ENCODE peak calls at places on chromosomes 3 and 15, in eight cellular contexts. G is fibroblast of lung, R is fibroblast of pulmonary artery, P is A549, J is ascending aorta, Y is left ventricle myocardium inferior, K is NT2/D1, T is tibial artery. Z is an unnamed sample.

GRCh38 chr3:146326875-146327543 is 76.1 kb upstream of the PLSCR4 start:
- DNase-seq in G (peak), R (peak), P (peak), J (peak), Y (no peak), K (peak), T (no peak), Z (no peak)

GRCh38 chr3:106578911-106579310 is 710.1 kb upstream of the CBLB start:
- DNase-seq in G (no peak), R (no peak), P (no peak), J (no peak), Y (no peak), K (no peak), T (no peak), Z (no peak)

GRCh38 chr3:56868706-56869105 is 67.0 kb upstream of the ARHGEF3 start:
- DNase-seq in G (no peak), R (no peak), P (no peak), J (no peak), Y (no peak), K (no peak), T (no peak), Z (no peak)

GRCh38 chr3:171564723-171565122 is 104.5 kb upstream of the TNIK start:
- DNase-seq in G (no peak), R (no peak), P (no peak), J (no peak), Y (no peak), K (no peak), T (no peak), Z (no peak)

GRCh38 chr3:158379517-158379916 is 191.5 kb upstream of the MLF1 start:
- DNase-seq in G (no peak), R (no peak), P (no peak), J (no peak), Y (no peak), K (no peak), T (no peak), Z (no peak)

GRCh38 chr15:82641129-82641798 is 5.9 kb downstream of the CPEB1 start:
- DNase-seq in G (no peak), R (no peak), P (no peak), J (no peak), Y (no peak), K (no peak), T (no peak), Z (no peak)

GRCh38 chr15:69114231-69114937 is 46.1 kb upstream of the GLCE start:
- DNase-seq in G (no peak), R (no peak), P (no peak), J (no peak), Y (no peak), K (no peak), T (no peak), Z (no peak)

GRCh38 chr15:73578036-73578435 is 55.2 kb downstream of the NPTN start:
- DNase-seq in G (no peak), R (no peak), P (no peak), J (no peak), Y (no peak), K (no peak), T (no peak), Z (no peak)

GRCh38 chr3:183491923-183492848 is 63.3 kb downstream of the KLHL6 start:
- DNase-seq in G (no peak), R (no peak), P (no peak), J (peak), Y (no peak), K (no peak), T (no peak), Z (no peak)

GRCh38 chr3:183490211-183490601 is 61.8 kb upstream of the MCF2L2 start:
- DNase-seq in G (no peak), R (no peak), P (no peak), J (peak), Y (no peak), K (no peak), T (no peak), Z (no peak)

GRCh38 chr3:183490653-183491052 is 62.2 kb upstream of the MCF2L2 start:
- DNase-seq in G (peak), R (peak), P (no peak), J (peak), Y (no peak), K (peak), T (no peak), Z (no peak)

GRCh38 chr3:183492849-183493179 is 62.7 kb downstream of the KLHL6 start:
- DNase-seq in G (peak), R (no peak), P (no peak), J (no peak), Y (no peak), K (no peak), T (no peak), Z (no peak)

DNA sequence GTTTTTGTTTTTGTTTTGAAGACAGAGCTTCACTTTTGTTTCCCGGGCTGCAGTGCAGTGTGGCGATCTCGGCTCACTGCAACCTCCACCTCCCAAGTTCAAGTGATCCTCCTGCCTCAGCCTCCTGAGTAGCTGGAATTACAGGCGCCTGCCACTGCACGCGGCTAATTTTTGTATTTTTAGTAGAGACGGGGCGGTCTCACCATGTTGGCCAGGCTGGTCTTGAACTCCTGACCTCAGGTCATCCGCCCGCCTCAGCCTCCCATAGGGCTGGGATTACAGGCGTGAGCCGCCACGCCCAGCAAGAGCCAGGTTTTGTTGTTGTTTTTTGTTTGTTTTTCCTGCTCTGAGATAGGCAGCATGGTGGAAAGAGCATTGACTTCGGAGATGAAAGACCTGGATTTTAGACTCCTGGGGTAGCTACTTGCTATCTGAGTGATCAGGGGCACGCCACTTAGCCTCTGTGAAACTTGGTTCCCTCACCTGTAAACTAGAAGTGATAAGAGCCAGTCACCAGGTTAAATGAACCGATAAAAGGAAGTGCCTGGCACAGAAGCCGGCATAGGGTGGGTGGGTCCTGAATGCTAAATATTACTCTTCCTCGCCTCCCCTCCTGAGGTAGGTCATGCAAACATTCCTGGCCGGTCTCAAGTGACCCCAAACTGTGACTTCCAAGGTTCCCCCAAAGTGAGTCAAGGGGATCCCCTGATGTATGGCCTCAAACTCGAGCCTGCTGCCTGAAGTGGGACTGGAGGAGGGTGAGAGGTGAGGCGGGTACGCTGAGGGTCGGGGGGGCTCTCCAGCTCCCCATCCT is 62.9 kb upstream of the MCF2L2 start:
- DNase-seq in G (no peak), R (no peak), P (no peak), J (peak), Y (no peak), K (no peak), T (no peak), Z (no peak)
- H3K4me3 ChIP-seq in G (no peak), R (no peak), P (no peak), J (no peak), Y (no peak), K (no peak), T (no peak), Z (no peak)

GRCh38 chr3:59064728-59065127 is 14.9 kb upstream of the CFAP20DC start:
- DNase-seq in G (no peak), R (no peak), P (no peak), J (no peak), Y (no peak), K (no peak), T (no peak), Z (no peak)
- H3K4me3 ChIP-seq in G (no peak), R (no peak), P (no peak), J (no peak), Y (no peak), K (no peak), T (no peak), Z (no peak)

GRCh38 chr3:32819086-32819450 is 1.3 kb downstream of the TRIM71 start:
- DNase-seq in G (no peak), R (no peak), P (no peak), J (no peak), Y (no peak), K (no peak), T (no peak), Z (no peak)
- H3K4me3 ChIP-seq in G (no peak), R (no peak), P (no peak), J (peak), Y (peak), K (peak), T (no peak), Z (no peak)

GRCh38 chr3:186367631-186368030 is 5.6 kb upstream of the DGKG start:
- DNase-seq in G (no peak), R (no peak), P (no peak), J (no peak), Y (no peak), K (no peak), T (no peak), Z (no peak)

GRCh38 chr3:186368164-186368563 is 6.1 kb upstream of the DGKG start:
- DNase-seq in G (no peak), R (no peak), P (no peak), J (no peak), Y (no peak), K (no peak), T (no peak), Z (no peak)

GRCh38 chr3:186366206-186366605 is 4.2 kb upstream of the DGKG start:
- DNase-seq in G (no peak), R (no peak), P (no peak), J (no peak), Y (peak), K (no peak), T (no peak), Z (no peak)

GRCh38 chr3:186362988-186363387 is 954 bp upstream of the DGKG start:
- DNase-seq in G (peak), R (no peak), P (no peak), J (peak), Y (no peak), K (no peak), T (no peak), Z (no peak)

DNA sequence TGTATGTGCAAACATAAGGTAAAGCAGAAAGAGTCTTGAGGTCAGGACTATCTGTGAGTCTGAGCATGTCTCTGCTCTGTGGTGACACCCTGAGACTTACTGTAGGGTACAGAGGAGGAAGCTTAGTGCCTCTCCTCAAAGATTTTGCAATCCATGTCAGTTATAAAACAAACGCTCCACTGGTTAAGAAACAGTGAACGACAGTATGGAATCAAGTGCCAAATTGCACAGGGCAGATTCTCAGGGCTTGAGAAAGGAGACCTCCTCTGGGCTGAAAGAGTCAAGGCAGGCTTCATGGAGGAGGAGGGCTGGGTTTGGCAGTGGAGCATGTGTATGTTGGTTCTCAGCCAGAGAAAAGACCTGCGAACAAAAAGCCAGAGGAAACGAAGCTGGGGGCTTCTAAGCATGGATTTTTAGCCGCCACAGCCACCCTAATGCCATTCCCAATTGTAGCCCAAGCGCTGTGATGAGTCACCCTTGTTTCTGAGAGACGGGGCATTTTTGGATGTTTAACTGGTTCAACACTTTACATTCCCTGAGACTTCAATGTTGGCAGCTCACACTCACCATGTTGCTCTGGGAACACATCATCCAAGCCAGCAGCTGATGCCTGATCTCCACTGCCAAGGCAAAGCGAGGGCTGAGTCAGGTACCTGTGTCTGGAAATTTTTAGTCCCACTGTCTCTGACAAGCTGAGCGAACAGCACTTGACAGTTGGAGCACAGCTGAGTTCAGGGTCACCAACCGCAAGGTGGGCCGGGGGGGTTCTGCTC is 3.4 kb upstream of the DGKG start:
- DNase-seq in G (peak), R (no peak), P (no peak), J (peak), Y (peak), K (no peak), T (peak), Z (no peak)
- H3K4me3 ChIP-seq in G (no peak), R (no peak), P (no peak), J (no peak), Y (peak), K (no peak), T (no peak), Z (no peak)

GRCh38 chr3:174438501-174439156 is 420.5 kb upstream of the NAALADL2 start:
- DNase-seq in G (peak), R (peak), P (no peak), J (no peak), Y (no peak), K (no peak), T (no peak), Z (no peak)
- H3K4me3 ChIP-seq in G (peak), R (peak), P (no peak), J (no peak), Y (peak), K (no peak), T (no peak), Z (peak)

DNA sequence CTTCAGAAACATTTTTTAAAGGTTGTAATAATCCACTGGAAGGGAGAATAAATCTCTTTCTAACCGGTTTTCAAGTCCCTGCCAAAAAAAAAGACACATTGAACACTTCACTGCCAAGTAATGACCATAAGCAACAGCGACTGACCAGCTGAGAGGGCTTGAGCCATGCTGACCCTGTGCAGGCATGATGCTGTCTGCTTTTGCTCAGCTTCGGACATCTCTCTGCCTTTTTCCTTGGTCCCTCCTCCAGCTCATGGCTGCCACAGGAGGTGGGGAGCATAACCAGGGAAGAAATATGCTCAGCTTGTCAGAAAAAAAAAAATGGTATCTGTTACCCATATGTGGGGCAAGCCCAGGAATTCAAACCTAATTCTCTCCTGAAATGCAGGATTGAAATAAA is 1.5 kb downstream of the IGSF10 start:
- DNase-seq in G (no peak), R (no peak), P (no peak), J (no peak), Y (no peak), K (no peak), T (no peak), Z (no peak)
- H3K4me3 ChIP-seq in G (no peak), R (no peak), P (no peak), J (no peak), Y (peak), K (no peak), T (no peak), Z (no peak)

GRCh38 chr15:25848769-25849430 is 14.2 kb downstream of the ATP10A start:
- DNase-seq in G (no peak), R (no peak), P (no peak), J (no peak), Y (no peak), K (peak), T (no peak), Z (no peak)
- H3K4me3 ChIP-seq in G (no peak), R (no peak), P (no peak), J (peak), Y (peak), K (no peak), T (peak), Z (peak)

DNA sequence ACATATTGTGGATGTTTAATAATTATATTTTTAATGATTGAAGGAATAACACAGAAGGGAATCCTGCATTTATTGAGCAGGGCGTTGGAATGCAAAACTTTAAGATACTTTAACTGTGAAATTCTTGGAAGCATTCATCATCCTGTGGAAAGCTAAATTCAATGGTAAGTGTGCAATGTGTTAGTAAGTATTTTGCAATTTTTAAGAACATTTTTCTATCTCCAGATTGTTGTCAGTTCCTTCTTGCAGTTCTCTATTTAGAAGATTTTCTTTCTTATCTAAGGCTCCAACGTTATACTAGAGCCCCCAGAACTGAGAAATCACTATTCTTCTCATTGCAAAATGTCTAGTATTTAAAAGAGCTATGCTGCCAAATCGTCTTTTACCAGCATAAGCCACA is 132.2 kb upstream of the TSC22D2 start:
- DNase-seq in G (peak), R (peak), P (no peak), J (no peak), Y (no peak), K (no peak), T (no peak), Z (no peak)
- H3K4me3 ChIP-seq in G (no peak), R (no peak), P (no peak), J (no peak), Y (no peak), K (no peak), T (no peak), Z (no peak)